ENCODE peak calls at places on chromosomes 4 and X, in four cellular contexts. G is mucosa of descending colon, K is neural progenitor cell, J is neural crest cell. S is an unnamed sample.

GRCh38 chrX:39174761-39175417 is 373.6 kb downstream of the MID1IP1 start:
- DNase-seq in G (peak), K (no peak), J (no peak), S (no peak)

GRCh38 chr4:40409835-40410234 is 74.7 kb downstream of the CHRNA9 start:
- DNase-seq in G (no peak), K (no peak), J (no peak), S (no peak)

GRCh38 chr4:8182858-8183725 is 16.0 kb upstream of the SH3TC1 start:
- DNase-seq in G (peak), K (no peak), J (no peak), S (no peak)

GRCh38 chrX:30620980-30621716 is 32.1 kb upstream of the GK start:
- DNase-seq in G (peak), K (no peak), J (no peak), S (no peak)

GRCh38 chr4:121514443-121514842 is 133.6 kb upstream of the QRFPR start:
- DNase-seq in G (no peak), K (peak), J (no peak), S (no peak)

GRCh38 chr4:144575181-144575580 is 70.8 kb upstream of the HHIP start:
- DNase-seq in G (no peak), K (no peak), J (no peak), S (peak)

GRCh38 chr4:2944882-2945526 is 18.2 kb downstream of the NOP14 start:
- DNase-seq in G (no peak), K (no peak), J (no peak), S (no peak)

GRCh38 chrX:154401918-154402621 is 3.9 kb downstream of the RPL10 start:
- DNase-seq in G (no peak), K (no peak), J (no peak), S (no peak)

GRCh38 chrX:52262195-52262546 is 77.5 kb downstream of the MAGED4 start:
- DNase-seq in G (no peak), K (no peak), J (no peak), S (no peak)

GRCh38 chr4:10260777-10261176 is 144.2 kb upstream of the WDR1 start:
- DNase-seq in G (no peak), K (no peak), J (no peak), S (no peak)

GRCh38 chr4:40923326-40924095 is 173.8 kb downstream of the NSUN7 start:
- DNase-seq in G (no peak), K (no peak), J (no peak), S (no peak)

GRCh38 chrX:8846271-8846670 is 45.1 kb upstream of the FAM9A start:
- DNase-seq in G (no peak), K (no peak), J (no peak), S (no peak)

GRCh38 chrX:65821721-65822496 is 154.5 kb downstream of the MSN start:
- DNase-seq in G (peak), K (no peak), J (no peak), S (peak)

GRCh38 chrX:151825927-151826471 is 86.7 kb upstream of the MAGEA4 start:
- DNase-seq in G (peak), K (no peak), J (no peak), S (no peak)

GRCh38 chr4:91758487-91758886 is 545.3 kb upstream of the GRID2 start:
- DNase-seq in G (no peak), K (no peak), J (no peak), S (no peak)

GRCh38 chrX:74923942-74924448 is 1.3 kb downstream of the NEXMIF start:
- DNase-seq in G (peak), K (peak), J (no peak), S (peak)

GRCh38 chrX:33324099-33324498 is 112.8 kb upstream of the DMD start:
- DNase-seq in G (no peak), K (peak), J (no peak), S (no peak)
- TF ChIP-seq CTCF in G (no peak), K (peak), J (peak), S (peak)

DNA sequence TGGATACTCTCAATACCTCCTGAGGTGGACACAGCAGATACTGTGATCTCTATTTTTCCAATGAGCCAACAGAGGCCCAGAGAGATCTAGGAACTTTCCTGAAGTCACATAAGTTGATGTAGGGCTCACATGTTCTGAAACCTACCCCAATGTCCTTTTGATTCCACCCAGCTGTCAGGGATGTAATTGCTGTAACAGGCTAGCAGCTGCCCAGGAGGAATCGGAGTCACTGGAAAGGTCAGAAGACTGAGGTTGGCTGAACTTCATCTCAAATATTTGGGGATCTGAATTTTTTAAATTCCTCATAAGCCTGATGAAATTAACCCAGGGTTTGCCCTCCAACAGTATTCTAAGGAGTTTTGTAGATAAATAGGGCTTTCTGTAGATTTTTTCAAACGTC is 52.5 kb upstream of the PROM1 start:
- DNase-seq in G (no peak), K (no peak), J (no peak), S (no peak)
- TF ChIP-seq CTCF in G (no peak), K (no peak), J (no peak), S (no peak)

GRCh38 chr4:167940217-167940616 is 152.1 kb upstream of the ANXA10 start:
- DNase-seq in G (no peak), K (no peak), J (no peak), S (no peak)

DNA sequence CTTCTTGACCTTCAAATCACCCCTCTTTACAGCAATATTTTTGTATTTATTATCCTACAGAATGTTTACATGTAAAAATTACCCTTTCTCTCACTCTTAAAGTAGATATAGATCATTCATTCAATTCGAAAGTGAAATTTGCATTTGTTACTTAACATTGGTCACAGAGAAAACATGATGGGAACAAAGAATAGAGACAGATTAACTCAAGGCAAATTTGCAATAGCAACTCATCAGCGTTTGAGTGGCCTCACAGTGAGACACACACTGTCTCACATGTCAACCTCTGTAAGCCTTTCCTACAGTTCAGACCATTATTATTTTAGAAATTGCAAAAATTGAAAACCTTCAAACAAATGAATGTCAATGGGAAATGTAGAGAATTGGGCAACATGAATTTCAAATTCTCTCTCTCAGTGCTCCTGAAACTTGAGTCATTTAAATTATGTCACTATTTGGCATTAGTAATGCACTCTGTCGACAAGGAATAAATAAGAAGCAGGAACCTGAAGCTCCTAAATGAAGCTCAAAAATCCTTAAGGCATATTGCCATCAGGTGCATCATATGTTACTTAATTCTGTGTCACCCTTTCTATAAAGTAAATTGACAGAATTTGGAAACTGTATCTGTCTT is 148.3 kb upstream of the ANXA10 start:
- DNase-seq in G (no peak), K (no peak), J (no peak), S (no peak)
- TF ChIP-seq CTCF in G (no peak), K (no peak), J (no peak), S (no peak)

GRCh38 chr4:1283711-1284110 is 6.0 kb upstream of the MAEA start:
- DNase-seq in G (no peak), K (no peak), J (no peak), S (no peak)

GRCh38 chr4:1288786-1289185 is 905 bp upstream of the MAEA start:
- DNase-seq in G (no peak), K (no peak), J (no peak), S (no peak)

GRCh38 chr4:1289232-1290164 is at the start of gene MAEA:
- DNase-seq in G (peak), K (peak), J (peak), S (peak)

GRCh38 chr4:1285151-1285789 is 4.4 kb upstream of the MAEA start:
- DNase-seq in G (no peak), K (no peak), J (no peak), S (no peak)

GRCh38 chr4:1285790-1286553 is 3.7 kb upstream of the MAEA start:
- DNase-seq in G (peak), K (peak), J (no peak), S (no peak)
- TF ChIP-seq CTCF in G (no peak), K (peak), J (no peak), S (no peak)

GRCh38 chrX:24566233-24566632 is 80.9 kb downstream of the PCYT1B start:
- DNase-seq in G (no peak), K (no peak), J (no peak), S (no peak)

GRCh38 chrX:24563291-24564010 is 83.7 kb downstream of the PCYT1B start:
- DNase-seq in G (no peak), K (no peak), J (no peak), S (no peak)

GRCh38 chrX:24561121-24561520 is 86.0 kb downstream of the PCYT1B start:
- DNase-seq in G (no peak), K (peak), J (no peak), S (no peak)
- TF ChIP-seq CTCF in G (no peak), K (peak), J (no peak), S (no peak)

GRCh38 chr4:77432702-77433101 is 172.9 kb upstream of the CXCL13 start:
- DNase-seq in G (peak), K (peak), J (no peak), S (no peak)

GRCh38 chr4:77434299-77435092 is 171.1 kb upstream of the CXCL13 start:
- DNase-seq in G (peak), K (no peak), J (no peak), S (no peak)

GRCh38 chr4:77433102-77433733 is 172.4 kb upstream of the CXCL13 start:
- DNase-seq in G (peak), K (peak), J (no peak), S (peak)

DNA sequence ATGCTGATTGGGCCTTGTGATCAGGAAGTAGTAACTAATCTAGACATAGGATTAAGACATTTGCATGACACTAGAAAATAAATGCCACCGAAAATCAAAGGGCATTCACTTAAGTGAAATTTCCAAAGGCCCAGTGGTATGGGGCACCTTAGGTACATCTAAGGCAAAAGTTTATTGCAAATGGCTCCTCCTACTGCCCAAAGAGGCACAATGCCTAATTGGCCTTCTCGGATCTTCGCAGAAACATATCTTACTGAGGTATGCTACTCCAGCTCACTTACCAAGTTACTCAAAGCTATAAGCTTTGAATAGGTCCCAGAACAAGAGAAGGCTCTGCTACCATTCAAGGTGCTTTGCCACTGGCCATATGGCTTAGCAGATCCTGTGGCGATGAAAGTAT is 174.8 kb upstream of the CXCL13 start:
- DNase-seq in G (no peak), K (peak), J (no peak), S (no peak)
- TF ChIP-seq CTCF in G (no peak), K (peak), J (peak), S (no peak)

DNA sequence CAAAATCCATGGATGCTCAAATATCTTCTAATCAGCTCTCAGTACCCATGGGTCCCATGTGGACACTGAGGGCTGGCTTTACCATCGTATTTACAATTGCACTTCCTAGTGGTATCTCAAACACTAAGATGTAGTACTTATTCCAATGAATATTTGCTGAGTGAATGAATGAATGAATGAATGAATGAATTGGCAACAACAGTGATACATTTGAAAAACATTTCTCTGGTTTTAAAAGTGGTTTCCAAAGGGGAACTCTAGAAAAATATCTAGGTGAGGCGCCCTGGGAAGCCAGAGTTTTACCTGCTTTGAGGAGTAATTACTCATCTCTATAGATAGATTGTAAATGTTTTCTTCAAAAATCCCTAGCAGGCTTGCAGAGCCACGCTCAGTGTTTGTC is 76.6 kb downstream of the CYTL1 start:
- DNase-seq in G (no peak), K (no peak), J (no peak), S (no peak)
- TF ChIP-seq CTCF in G (no peak), K (no peak), J (no peak), S (no peak)

DNA sequence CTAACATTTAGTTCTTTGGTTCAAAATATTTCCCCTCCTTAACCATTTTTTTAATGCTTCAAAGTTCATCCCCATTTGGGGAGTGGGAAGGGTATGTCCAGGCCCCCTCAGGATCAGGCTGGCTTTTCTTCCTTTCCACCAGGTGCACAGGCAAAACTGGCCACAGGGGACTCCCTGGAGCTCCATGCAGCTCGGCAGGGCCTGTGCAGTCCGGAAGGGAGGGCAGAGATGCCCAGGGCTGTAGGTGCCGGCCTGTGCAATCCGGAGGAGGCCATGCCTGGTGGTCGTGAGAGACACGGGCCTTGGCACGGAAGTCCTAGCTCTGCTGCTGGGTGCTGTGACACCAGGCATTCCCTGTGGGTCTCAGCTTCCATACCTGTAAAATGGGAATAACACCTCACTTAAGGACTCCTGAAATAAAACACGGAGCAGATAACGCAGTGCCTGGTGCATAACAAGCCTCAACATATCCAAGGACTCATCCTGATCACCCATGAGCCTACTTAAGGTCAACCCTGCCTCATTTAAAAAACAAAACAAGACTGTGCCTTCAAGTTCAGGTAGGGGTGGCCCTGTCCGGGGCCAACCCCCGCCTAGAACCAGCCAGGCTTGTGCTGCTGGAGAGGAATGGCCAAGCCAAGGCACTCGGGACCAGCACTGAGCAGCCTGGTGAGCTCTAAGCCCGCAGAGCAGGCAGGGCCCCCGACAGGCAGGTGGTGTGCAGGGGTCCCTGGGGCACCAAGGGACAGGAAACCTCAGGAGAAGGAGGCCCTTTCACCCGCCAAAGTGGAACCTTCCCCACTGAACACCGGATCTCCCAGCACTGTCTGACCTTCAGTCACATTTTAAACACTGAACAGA is 21.2 kb upstream of the CYP4V2 start:
- DNase-seq in G (no peak), K (no peak), J (no peak), S (no peak)
- TF ChIP-seq CTCF in G (no peak), K (peak), J (peak), S (no peak)

GRCh38 chr4:24991015-24991414 is 39.7 kb downstream of the LGI2 start:
- DNase-seq in G (no peak), K (no peak), J (no peak), S (peak)

GRCh38 chr4:24984602-24985532 is 45.9 kb downstream of the LGI2 start:
- DNase-seq in G (no peak), K (peak), J (no peak), S (no peak)

GRCh38 chr4:24989327-24989726 is 41.4 kb downstream of the LGI2 start:
- DNase-seq in G (no peak), K (no peak), J (no peak), S (no peak)

GRCh38 chr4:24992968-24993367 is 37.8 kb downstream of the LGI2 start:
- DNase-seq in G (no peak), K (no peak), J (no peak), S (no peak)

GRCh38 chr4:24988776-24989175 is 42.0 kb downstream of the LGI2 start:
- DNase-seq in G (peak), K (peak), J (no peak), S (peak)
- TF ChIP-seq CTCF in G (no peak), K (peak), J (peak), S (no peak)

GRCh38 chr4:162645381-162645780 is 481.6 kb upstream of the FSTL5 start:
- DNase-seq in G (no peak), K (peak), J (no peak), S (no peak)
- TF ChIP-seq CTCF in G (no peak), K (peak), J (no peak), S (no peak)